ENCODE peak calls at places on chromosome 2, in seven cellular contexts. One of them, this sample, is unnamed.

GRCh38 chr2:43224571-43225092 is 1.8 kb downstream of the ZFP36L2 start:
- DNase-seq in lower lobe of right lung: peak; percentile 67
- DNase-seq in mammary epithelial cell: no peak
- DNase-seq in PC-3: peak; percentile 13
- DNase-seq in neural progenitor cell: peak; percentile 64
- DNase-seq in uterus: no peak
- DNase-seq in kidney: peak; percentile 82
- DNase-seq in this sample: peak; percentile 60

GRCh38 chr2:15363142-15363541 is 198.0 kb downstream of the NBAS start:
- DNase-seq in lower lobe of right lung: no peak
- DNase-seq in mammary epithelial cell: peak; percentile 62
- DNase-seq in PC-3: peak; percentile 57
- DNase-seq in neural progenitor cell: no peak
- DNase-seq in uterus: no peak
- DNase-seq in kidney: no peak
- DNase-seq in this sample: no peak

GRCh38 chr2:44817673-44818335 is 123.7 kb upstream of the SIX3 start:
- DNase-seq in lower lobe of right lung: no peak
- DNase-seq in mammary epithelial cell: no peak
- DNase-seq in PC-3: no peak
- DNase-seq in neural progenitor cell: no peak
- DNase-seq in uterus: no peak
- DNase-seq in kidney: no peak
- DNase-seq in this sample: no peak

GRCh38 chr2:16554184-16554583 is 111.5 kb downstream of the CYRIA start:
- DNase-seq in lower lobe of right lung: no peak
- DNase-seq in mammary epithelial cell: no peak
- DNase-seq in PC-3: no peak
- DNase-seq in neural progenitor cell: no peak
- DNase-seq in uterus: no peak
- DNase-seq in kidney: no peak
- DNase-seq in this sample: no peak

GRCh38 chr2:72036173-72036545 is 111.5 kb downstream of the CYP26B1 start:
- DNase-seq in lower lobe of right lung: no peak
- DNase-seq in mammary epithelial cell: no peak
- DNase-seq in PC-3: no peak
- DNase-seq in neural progenitor cell: no peak
- DNase-seq in uterus: no peak
- DNase-seq in kidney: no peak
- DNase-seq in this sample: no peak

GRCh38 chr2:85596486-85597143 is 1.1 kb downstream of the RNF181 start:
- DNase-seq in lower lobe of right lung: no peak
- DNase-seq in mammary epithelial cell: no peak
- DNase-seq in PC-3: no peak
- DNase-seq in neural progenitor cell: no peak
- DNase-seq in uterus: no peak
- DNase-seq in kidney: no peak
- DNase-seq in this sample: no peak

GRCh38 chr2:37655442-37655841 is 16.0 kb downstream of the CDC42EP3 start:
- DNase-seq in lower lobe of right lung: no peak
- DNase-seq in mammary epithelial cell: peak; percentile 71
- DNase-seq in PC-3: no peak
- DNase-seq in neural progenitor cell: no peak
- DNase-seq in uterus: no peak
- DNase-seq in kidney: no peak
- DNase-seq in this sample: no peak

GRCh38 chr2:206084870-206085741 is 868 bp downstream of the INO80D start:
- DNase-seq in lower lobe of right lung: peak; percentile 60
- DNase-seq in mammary epithelial cell: peak; percentile 24
- DNase-seq in PC-3: peak; percentile 19
- DNase-seq in neural progenitor cell: peak; percentile 56
- DNase-seq in uterus: peak; percentile 31
- DNase-seq in kidney: peak; percentile 84
- DNase-seq in this sample: peak; percentile 48

GRCh38 chr2:10347559-10347941 is 44.8 kb downstream of the HPCAL1 start:
- DNase-seq in lower lobe of right lung: peak; percentile 60
- DNase-seq in mammary epithelial cell: no peak
- DNase-seq in PC-3: no peak
- DNase-seq in neural progenitor cell: no peak
- DNase-seq in uterus: no peak
- DNase-seq in kidney: peak; percentile 29
- DNase-seq in this sample: no peak

GRCh38 chr2:164069542-164069941 is 333.7 kb upstream of the FIGN start:
- DNase-seq in lower lobe of right lung: no peak
- DNase-seq in mammary epithelial cell: no peak
- DNase-seq in PC-3: no peak
- DNase-seq in neural progenitor cell: no peak
- DNase-seq in uterus: no peak
- DNase-seq in kidney: no peak
- DNase-seq in this sample: no peak

GRCh38 chr2:184053326-184053725 is 545.0 kb upstream of the ZNF804A start:
- DNase-seq in lower lobe of right lung: no peak
- DNase-seq in mammary epithelial cell: peak; percentile 2
- DNase-seq in PC-3: peak; percentile 62
- DNase-seq in neural progenitor cell: no peak
- DNase-seq in uterus: no peak
- DNase-seq in kidney: no peak
- DNase-seq in this sample: no peak

GRCh38 chr2:151189125-151189524 is 72.5 kb downstream of the RBM43 start:
- DNase-seq in lower lobe of right lung: no peak
- DNase-seq in mammary epithelial cell: no peak
- DNase-seq in PC-3: no peak
- DNase-seq in neural progenitor cell: no peak
- DNase-seq in uterus: no peak
- DNase-seq in kidney: no peak
- DNase-seq in this sample: no peak

GRCh38 chr2:53445376-53446072 is 322.1 kb upstream of the CHAC2 start:
- DNase-seq in lower lobe of right lung: no peak
- DNase-seq in mammary epithelial cell: peak; percentile 55
- DNase-seq in PC-3: peak; percentile 76
- DNase-seq in neural progenitor cell: no peak
- DNase-seq in uterus: no peak
- DNase-seq in kidney: no peak
- DNase-seq in this sample: no peak

GRCh38 chr2:120759543-120760331 is 24.1 kb downstream of the GLI2 start:
- DNase-seq in lower lobe of right lung: peak; percentile 28
- DNase-seq in mammary epithelial cell: no peak
- DNase-seq in PC-3: no peak
- DNase-seq in neural progenitor cell: no peak
- DNase-seq in uterus: peak; percentile 11
- DNase-seq in kidney: peak; percentile 69
- DNase-seq in this sample: no peak

GRCh38 chr2:192148241-192148619 is 46.5 kb downstream of the TMEFF2 start:
- DNase-seq in lower lobe of right lung: no peak
- DNase-seq in mammary epithelial cell: no peak
- DNase-seq in PC-3: no peak
- DNase-seq in neural progenitor cell: no peak
- DNase-seq in uterus: no peak
- DNase-seq in kidney: no peak
- DNase-seq in this sample: no peak

GRCh38 chr2:191894681-191895147 is 47.8 kb upstream of the CAVIN2 start:
- DNase-seq in lower lobe of right lung: no peak
- DNase-seq in mammary epithelial cell: peak; percentile 86
- DNase-seq in PC-3: peak; percentile 85
- DNase-seq in neural progenitor cell: no peak
- DNase-seq in uterus: no peak
- DNase-seq in kidney: no peak
- DNase-seq in this sample: no peak

GRCh38 chr2:121830809-121831208 is 75.4 kb downstream of the TSN start:
- DNase-seq in lower lobe of right lung: no peak
- DNase-seq in mammary epithelial cell: no peak
- DNase-seq in PC-3: peak; percentile 20
- DNase-seq in neural progenitor cell: no peak
- DNase-seq in uterus: no peak
- DNase-seq in kidney: no peak
- DNase-seq in this sample: no peak

GRCh38 chr2:16640867-16641266 is 24.8 kb downstream of the CYRIA start:
- DNase-seq in lower lobe of right lung: no peak
- DNase-seq in mammary epithelial cell: no peak
- DNase-seq in PC-3: no peak
- DNase-seq in neural progenitor cell: no peak
- DNase-seq in uterus: peak; percentile 51
- DNase-seq in kidney: peak; percentile 81
- DNase-seq in this sample: no peak

GRCh38 chr2:131724019-131724418 is 196.3 kb downstream of the CCDC74A start:
- DNase-seq in lower lobe of right lung: no peak
- DNase-seq in mammary epithelial cell: no peak
- DNase-seq in PC-3: no peak
- DNase-seq in neural progenitor cell: no peak
- DNase-seq in uterus: no peak
- DNase-seq in kidney: peak; percentile 62
- DNase-seq in this sample: no peak

GRCh38 chr2:705971-706511 is 28.8 kb upstream of the TMEM18 start:
- DNase-seq in lower lobe of right lung: no peak
- DNase-seq in mammary epithelial cell: no peak
- DNase-seq in PC-3: no peak
- DNase-seq in neural progenitor cell: no peak
- DNase-seq in uterus: no peak
- DNase-seq in kidney: no peak
- DNase-seq in this sample: no peak

GRCh38 chr2:714005-714741 is 37.0 kb upstream of the TMEM18 start:
- DNase-seq in lower lobe of right lung: no peak
- DNase-seq in mammary epithelial cell: peak; percentile 25
- DNase-seq in PC-3: peak; percentile 68
- DNase-seq in neural progenitor cell: peak; percentile 82
- DNase-seq in uterus: peak; percentile 61
- DNase-seq in kidney: no peak
- DNase-seq in this sample: peak; percentile 59

GRCh38 chr2:708667-709066 is 31.5 kb upstream of the TMEM18 start:
- DNase-seq in lower lobe of right lung: no peak
- DNase-seq in mammary epithelial cell: no peak
- DNase-seq in PC-3: no peak
- DNase-seq in neural progenitor cell: no peak
- DNase-seq in uterus: no peak
- DNase-seq in kidney: peak; percentile 67
- DNase-seq in this sample: no peak

GRCh38 chr2:710867-711266 is 33.7 kb upstream of the TMEM18 start:
- DNase-seq in lower lobe of right lung: no peak
- DNase-seq in mammary epithelial cell: no peak
- DNase-seq in PC-3: no peak
- DNase-seq in neural progenitor cell: no peak
- DNase-seq in uterus: no peak
- DNase-seq in kidney: no peak
- DNase-seq in this sample: no peak

GRCh38 chr2:709138-709779 is 32.1 kb upstream of the TMEM18 start:
- DNase-seq in lower lobe of right lung: no peak
- DNase-seq in mammary epithelial cell: no peak
- DNase-seq in PC-3: no peak
- DNase-seq in neural progenitor cell: no peak
- DNase-seq in uterus: no peak
- DNase-seq in kidney: no peak
- DNase-seq in this sample: no peak
- TF ChIP-seq CTCF in lower lobe of right lung: no peak
- TF ChIP-seq CTCF in mammary epithelial cell: no peak
- TF ChIP-seq CTCF in PC-3: no peak
- TF ChIP-seq CTCF in neural progenitor cell: peak; percentile 26
- TF ChIP-seq CTCF in uterus: no peak
- TF ChIP-seq CTCF in kidney: no peak
- TF ChIP-seq CTCF in this sample: no peak

DNA sequence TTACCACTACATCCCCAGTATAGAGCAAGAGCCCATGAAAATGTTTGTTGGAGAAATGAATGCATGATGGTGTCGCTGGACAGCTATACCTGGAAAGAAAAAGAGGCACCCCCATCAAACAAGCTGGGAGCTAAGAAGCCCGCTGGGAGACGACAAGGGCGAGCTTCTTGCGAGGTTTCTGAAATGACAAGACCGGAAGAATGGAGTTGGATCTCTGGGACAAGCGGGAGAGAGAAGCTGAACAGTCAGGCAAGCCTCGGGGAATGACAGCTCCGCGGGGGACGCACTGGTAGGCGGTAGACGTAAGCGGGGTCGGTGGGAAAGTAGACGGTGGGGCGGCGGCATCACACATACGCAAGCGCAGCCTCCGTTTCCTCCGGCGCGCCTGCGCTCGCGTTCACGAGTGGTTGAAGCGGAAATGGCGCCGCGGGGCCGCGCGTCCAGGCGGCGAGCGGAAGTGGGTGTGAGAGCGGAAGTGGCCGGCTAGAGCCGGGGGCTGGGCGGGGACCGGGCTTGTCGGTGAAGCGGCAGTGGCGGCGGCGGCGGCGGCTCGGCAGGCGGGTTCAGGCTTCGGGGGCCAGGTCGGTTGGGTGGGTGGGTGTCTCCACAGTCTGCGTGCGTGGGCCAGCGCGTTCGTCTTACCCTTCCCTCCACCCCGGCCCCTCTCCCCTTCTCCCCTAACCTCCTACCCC is at the start of gene ARPC2:
- DNase-seq in lower lobe of right lung: peak; percentile 97
- DNase-seq in mammary epithelial cell: peak; percentile 91
- DNase-seq in PC-3: peak; percentile 95
- DNase-seq in neural progenitor cell: peak; percentile 94
- DNase-seq in uterus: peak; percentile 90
- DNase-seq in kidney: peak; percentile 98
- DNase-seq in this sample: peak; percentile 93
- TF ChIP-seq CTCF in lower lobe of right lung: no peak
- TF ChIP-seq CTCF in mammary epithelial cell: no peak
- TF ChIP-seq CTCF in PC-3: no peak
- TF ChIP-seq CTCF in neural progenitor cell: no peak
- TF ChIP-seq CTCF in uterus: peak; percentile 81
- TF ChIP-seq CTCF in kidney: peak; percentile 8
- TF ChIP-seq CTCF in this sample: no peak

DNA sequence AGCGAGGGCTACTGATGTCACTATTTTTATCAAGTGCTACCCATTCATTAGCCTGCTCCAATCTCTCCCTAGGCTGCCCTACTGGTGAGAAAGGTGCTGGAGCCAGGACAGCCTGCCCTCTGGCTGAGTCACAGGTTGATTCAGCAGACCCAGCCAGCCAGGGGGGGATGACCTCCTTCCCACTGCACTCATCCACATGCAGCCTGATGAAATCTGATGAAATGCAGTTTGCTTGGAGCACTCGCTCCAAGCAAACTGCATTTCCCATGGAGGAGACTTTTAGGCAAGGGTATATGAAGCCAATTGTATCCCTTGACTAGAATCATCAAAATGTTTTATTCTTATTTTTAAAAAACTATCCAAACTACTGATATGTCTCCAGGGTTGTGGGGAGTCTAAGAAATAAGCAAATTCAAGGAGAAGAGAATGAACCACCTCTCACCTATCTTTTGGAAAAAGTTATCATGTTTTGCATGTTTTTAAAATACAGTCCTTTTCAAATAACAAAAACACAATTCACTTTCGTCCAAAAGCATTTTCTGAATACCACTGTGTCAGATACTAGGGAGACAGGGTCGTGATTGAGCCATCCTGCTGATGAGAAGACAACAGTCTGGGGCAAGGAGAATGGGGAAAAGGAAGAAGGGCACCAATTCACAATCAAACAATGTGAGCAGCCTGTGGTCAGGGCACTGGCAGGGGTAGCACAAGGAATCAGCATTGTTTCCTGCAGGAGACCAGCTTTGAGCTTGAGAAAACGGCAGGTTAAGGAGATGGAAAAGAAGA is 128.3 kb downstream of the AFF3 start:
- DNase-seq in lower lobe of right lung: no peak
- DNase-seq in mammary epithelial cell: peak; percentile 42
- DNase-seq in PC-3: peak; percentile 80
- DNase-seq in neural progenitor cell: peak; percentile 12
- DNase-seq in uterus: peak; percentile 83
- DNase-seq in kidney: peak; percentile 82
- DNase-seq in this sample: no peak
- TF ChIP-seq CTCF in lower lobe of right lung: no peak
- TF ChIP-seq CTCF in mammary epithelial cell: no peak
- TF ChIP-seq CTCF in PC-3: no peak
- TF ChIP-seq CTCF in neural progenitor cell: no peak
- TF ChIP-seq CTCF in uterus: peak; percentile 10
- TF ChIP-seq CTCF in kidney: no peak
- TF ChIP-seq CTCF in this sample: no peak

GRCh38 chr2:74179063-74179865 is 585 bp upstream of the MOB1A start:
- DNase-seq in lower lobe of right lung: no peak
- DNase-seq in mammary epithelial cell: no peak
- DNase-seq in PC-3: no peak
- DNase-seq in neural progenitor cell: peak; percentile 49
- DNase-seq in uterus: no peak
- DNase-seq in kidney: no peak
- DNase-seq in this sample: peak; percentile 20
- TF ChIP-seq CTCF in lower lobe of right lung: peak; percentile 44
- TF ChIP-seq CTCF in mammary epithelial cell: peak; percentile 12
- TF ChIP-seq CTCF in PC-3: peak; percentile 36
- TF ChIP-seq CTCF in neural progenitor cell: peak; percentile 56
- TF ChIP-seq CTCF in uterus: peak; percentile 3
- TF ChIP-seq CTCF in kidney: no peak
- TF ChIP-seq CTCF in this sample: peak; percentile 49